ENCODE peak calls at places on chromosome 3, in eight cellular contexts. One of them, this sample, is unnamed.

GRCh38 chr3:161020264-161020663 is 84.9 kb downstream of the B3GALNT1 start:
- DNase-seq in effector memory CD4-positive, alpha-beta T cell: no peak
- DNase-seq in T-helper 1 cell: no peak
- DNase-seq in retina: no peak
- DNase-seq in HTR-8/SVneo: no peak
- DNase-seq in fibroblast of gingiva: no peak
- DNase-seq in naive thymus-derived CD8-positive, alpha-beta T cell: no peak
- DNase-seq in RPMI8226: no peak
- DNase-seq in this sample: no peak

GRCh38 chr3:30443756-30444673 is 162.4 kb upstream of the TGFBR2 start:
- DNase-seq in fibroblast of gingiva: peak
- DNase-seq in effector memory CD4-positive, alpha-beta T cell: no peak
- DNase-seq in RPMI8226: no peak
- DNase-seq in HTR-8/SVneo: peak
- DNase-seq in naive thymus-derived CD8-positive, alpha-beta T cell: no peak
- DNase-seq in retina: no peak
- DNase-seq in T-helper 1 cell: no peak
- DNase-seq in this sample: no peak

GRCh38 chr3:114380233-114380645 is 86.4 kb downstream of the TIGIT start:
- DNase-seq in naive thymus-derived CD8-positive, alpha-beta T cell: no peak
- DNase-seq in HTR-8/SVneo: no peak
- DNase-seq in retina: no peak
- DNase-seq in fibroblast of gingiva: peak
- DNase-seq in T-helper 1 cell: no peak
- DNase-seq in RPMI8226: no peak
- DNase-seq in effector memory CD4-positive, alpha-beta T cell: no peak
- DNase-seq in this sample: no peak

GRCh38 chr3:174397848-174398247 is 461.3 kb upstream of the NAALADL2 start:
- DNase-seq in effector memory CD4-positive, alpha-beta T cell: no peak
- DNase-seq in HTR-8/SVneo: no peak
- DNase-seq in fibroblast of gingiva: peak
- DNase-seq in retina: no peak
- DNase-seq in naive thymus-derived CD8-positive, alpha-beta T cell: no peak
- DNase-seq in T-helper 1 cell: no peak
- DNase-seq in RPMI8226: peak
- DNase-seq in this sample: no peak

GRCh38 chr3:15682766-15683165 is 81.2 kb downstream of the BTD start:
- DNase-seq in HTR-8/SVneo: no peak
- DNase-seq in fibroblast of gingiva: peak
- DNase-seq in RPMI8226: no peak
- DNase-seq in naive thymus-derived CD8-positive, alpha-beta T cell: no peak
- DNase-seq in effector memory CD4-positive, alpha-beta T cell: no peak
- DNase-seq in T-helper 1 cell: no peak
- DNase-seq in retina: no peak
- DNase-seq in this sample: no peak

GRCh38 chr3:193620650-193621049 is 27.6 kb downstream of the OPA1 start:
- DNase-seq in retina: no peak
- DNase-seq in RPMI8226: no peak
- DNase-seq in naive thymus-derived CD8-positive, alpha-beta T cell: no peak
- DNase-seq in fibroblast of gingiva: peak
- DNase-seq in T-helper 1 cell: no peak
- DNase-seq in effector memory CD4-positive, alpha-beta T cell: no peak
- DNase-seq in HTR-8/SVneo: no peak
- DNase-seq in this sample: no peak

GRCh38 chr3:73624363-73625123 is at the start of gene PDZRN3:
- DNase-seq in retina: peak
- DNase-seq in HTR-8/SVneo: no peak
- DNase-seq in fibroblast of gingiva: peak
- DNase-seq in RPMI8226: no peak
- DNase-seq in effector memory CD4-positive, alpha-beta T cell: no peak
- DNase-seq in naive thymus-derived CD8-positive, alpha-beta T cell: no peak
- DNase-seq in T-helper 1 cell: no peak
- DNase-seq in this sample: no peak

GRCh38 chr3:112531358-112531781 is 30.4 kb downstream of the ATG3 start:
- DNase-seq in T-helper 1 cell: no peak
- DNase-seq in fibroblast of gingiva: peak
- DNase-seq in effector memory CD4-positive, alpha-beta T cell: no peak
- DNase-seq in naive thymus-derived CD8-positive, alpha-beta T cell: no peak
- DNase-seq in RPMI8226: peak
- DNase-seq in retina: no peak
- DNase-seq in HTR-8/SVneo: peak
- DNase-seq in this sample: no peak

GRCh38 chr3:4821975-4822374 is 157.3 kb upstream of the BHLHE40 start:
- DNase-seq in RPMI8226: no peak
- DNase-seq in naive thymus-derived CD8-positive, alpha-beta T cell: peak
- DNase-seq in effector memory CD4-positive, alpha-beta T cell: peak
- DNase-seq in fibroblast of gingiva: no peak
- DNase-seq in retina: no peak
- DNase-seq in HTR-8/SVneo: no peak
- DNase-seq in T-helper 1 cell: peak
- DNase-seq in this sample: peak

GRCh38 chr3:189569473-189569872 is 61.7 kb upstream of the TP63 start:
- DNase-seq in retina: no peak
- DNase-seq in effector memory CD4-positive, alpha-beta T cell: no peak
- DNase-seq in T-helper 1 cell: no peak
- DNase-seq in HTR-8/SVneo: no peak
- DNase-seq in fibroblast of gingiva: no peak
- DNase-seq in naive thymus-derived CD8-positive, alpha-beta T cell: no peak
- DNase-seq in RPMI8226: no peak
- DNase-seq in this sample: no peak

GRCh38 chr3:48832691-48833090 is 15.0 kb downstream of the PRKAR2A start:
- DNase-seq in effector memory CD4-positive, alpha-beta T cell: no peak
- DNase-seq in HTR-8/SVneo: no peak
- DNase-seq in fibroblast of gingiva: peak
- DNase-seq in retina: no peak
- DNase-seq in RPMI8226: no peak
- DNase-seq in T-helper 1 cell: no peak
- DNase-seq in naive thymus-derived CD8-positive, alpha-beta T cell: no peak
- DNase-seq in this sample: no peak

GRCh38 chr3:13123765-13124164 is 50.5 kb upstream of the IQSEC1 start:
- DNase-seq in fibroblast of gingiva: no peak
- DNase-seq in HTR-8/SVneo: no peak
- DNase-seq in effector memory CD4-positive, alpha-beta T cell: no peak
- DNase-seq in naive thymus-derived CD8-positive, alpha-beta T cell: no peak
- DNase-seq in T-helper 1 cell: peak
- DNase-seq in RPMI8226: no peak
- DNase-seq in retina: no peak
- DNase-seq in this sample: no peak

GRCh38 chr3:171156455-171157005 is 130.0 kb upstream of the SLC2A2 start:
- DNase-seq in effector memory CD4-positive, alpha-beta T cell: no peak
- DNase-seq in HTR-8/SVneo: no peak
- DNase-seq in retina: no peak
- DNase-seq in RPMI8226: no peak
- DNase-seq in fibroblast of gingiva: no peak
- DNase-seq in naive thymus-derived CD8-positive, alpha-beta T cell: no peak
- DNase-seq in T-helper 1 cell: no peak
- DNase-seq in this sample: no peak

GRCh38 chr3:24019585-24019984 is 74.5 kb downstream of the NR1D2 start:
- DNase-seq in RPMI8226: no peak
- DNase-seq in effector memory CD4-positive, alpha-beta T cell: no peak
- DNase-seq in retina: no peak
- DNase-seq in fibroblast of gingiva: no peak
- DNase-seq in HTR-8/SVneo: no peak
- DNase-seq in T-helper 1 cell: no peak
- DNase-seq in naive thymus-derived CD8-positive, alpha-beta T cell: no peak
- DNase-seq in this sample: no peak

GRCh38 chr3:25493246-25493645 is 65.2 kb downstream of the RARB start:
- DNase-seq in T-helper 1 cell: no peak
- DNase-seq in RPMI8226: no peak
- DNase-seq in HTR-8/SVneo: no peak
- DNase-seq in fibroblast of gingiva: no peak
- DNase-seq in retina: no peak
- DNase-seq in effector memory CD4-positive, alpha-beta T cell: no peak
- DNase-seq in naive thymus-derived CD8-positive, alpha-beta T cell: no peak
- DNase-seq in this sample: no peak

GRCh38 chr3:56864090-56864489 is 62.3 kb upstream of the ARHGEF3 start:
- DNase-seq in T-helper 1 cell: no peak
- DNase-seq in effector memory CD4-positive, alpha-beta T cell: no peak
- DNase-seq in RPMI8226: no peak
- DNase-seq in naive thymus-derived CD8-positive, alpha-beta T cell: no peak
- DNase-seq in fibroblast of gingiva: no peak
- DNase-seq in retina: no peak
- DNase-seq in HTR-8/SVneo: no peak
- DNase-seq in this sample: no peak

GRCh38 chr3:43838877-43839276 is 148.1 kb downstream of the ABHD5 start:
- DNase-seq in HTR-8/SVneo: no peak
- DNase-seq in naive thymus-derived CD8-positive, alpha-beta T cell: no peak
- DNase-seq in fibroblast of gingiva: no peak
- DNase-seq in RPMI8226: peak
- DNase-seq in effector memory CD4-positive, alpha-beta T cell: no peak
- DNase-seq in T-helper 1 cell: no peak
- DNase-seq in retina: no peak
- DNase-seq in this sample: no peak

GRCh38 chr3:122948398-122948797 is 79.2 kb downstream of the SEMA5B start:
- DNase-seq in T-helper 1 cell: no peak
- DNase-seq in naive thymus-derived CD8-positive, alpha-beta T cell: no peak
- DNase-seq in effector memory CD4-positive, alpha-beta T cell: no peak
- DNase-seq in RPMI8226: no peak
- DNase-seq in retina: no peak
- DNase-seq in HTR-8/SVneo: no peak
- DNase-seq in fibroblast of gingiva: no peak
- DNase-seq in this sample: no peak

GRCh38 chr3:87041191-87041590 is 50.2 kb upstream of the VGLL3 start:
- DNase-seq in effector memory CD4-positive, alpha-beta T cell: no peak
- DNase-seq in retina: no peak
- DNase-seq in RPMI8226: no peak
- DNase-seq in HTR-8/SVneo: no peak
- DNase-seq in naive thymus-derived CD8-positive, alpha-beta T cell: no peak
- DNase-seq in fibroblast of gingiva: no peak
- DNase-seq in T-helper 1 cell: no peak
- DNase-seq in this sample: no peak

GRCh38 chr3:14522129-14522691 is 17.9 kb downstream of the GRIP2 start:
- DNase-seq in effector memory CD4-positive, alpha-beta T cell: no peak
- DNase-seq in retina: no peak
- DNase-seq in RPMI8226: no peak
- DNase-seq in fibroblast of gingiva: no peak
- DNase-seq in HTR-8/SVneo: no peak
- DNase-seq in naive thymus-derived CD8-positive, alpha-beta T cell: no peak
- DNase-seq in T-helper 1 cell: no peak
- DNase-seq in this sample: no peak

GRCh38 chr3:43155464-43156121 is 49.7 kb upstream of the POMGNT2 start:
- DNase-seq in retina: peak
- DNase-seq in RPMI8226: peak
- DNase-seq in fibroblast of gingiva: peak
- DNase-seq in effector memory CD4-positive, alpha-beta T cell: no peak
- DNase-seq in naive thymus-derived CD8-positive, alpha-beta T cell: no peak
- DNase-seq in T-helper 1 cell: no peak
- DNase-seq in HTR-8/SVneo: peak
- DNase-seq in this sample: no peak

GRCh38 chr3:175741951-175742350 is 882.8 kb downstream of the NAALADL2 start:
- DNase-seq in effector memory CD4-positive, alpha-beta T cell: no peak
- DNase-seq in RPMI8226: no peak
- DNase-seq in fibroblast of gingiva: no peak
- DNase-seq in HTR-8/SVneo: no peak
- DNase-seq in naive thymus-derived CD8-positive, alpha-beta T cell: no peak
- DNase-seq in retina: no peak
- DNase-seq in T-helper 1 cell: no peak
- DNase-seq in this sample: no peak

GRCh38 chr3:11197471-11197870 is 43.2 kb downstream of the HRH1 start:
- DNase-seq in effector memory CD4-positive, alpha-beta T cell: no peak
- DNase-seq in HTR-8/SVneo: no peak
- DNase-seq in retina: no peak
- DNase-seq in RPMI8226: no peak
- DNase-seq in naive thymus-derived CD8-positive, alpha-beta T cell: no peak
- DNase-seq in T-helper 1 cell: no peak
- DNase-seq in fibroblast of gingiva: no peak
- DNase-seq in this sample: no peak

GRCh38 chr3:23952646-23953045 is 7.6 kb downstream of the NR1D2 start:
- DNase-seq in T-helper 1 cell: no peak
- DNase-seq in retina: no peak
- DNase-seq in effector memory CD4-positive, alpha-beta T cell: no peak
- DNase-seq in HTR-8/SVneo: no peak
- DNase-seq in naive thymus-derived CD8-positive, alpha-beta T cell: no peak
- DNase-seq in RPMI8226: no peak
- DNase-seq in fibroblast of gingiva: no peak
- DNase-seq in this sample: no peak

GRCh38 chr3:141331370-141332318 is 36.7 kb upstream of the ZBTB38 start:
- DNase-seq in effector memory CD4-positive, alpha-beta T cell: no peak
- DNase-seq in T-helper 1 cell: no peak
- DNase-seq in HTR-8/SVneo: peak
- DNase-seq in naive thymus-derived CD8-positive, alpha-beta T cell: no peak
- DNase-seq in fibroblast of gingiva: peak
- DNase-seq in retina: peak
- DNase-seq in RPMI8226: no peak
- DNase-seq in this sample: no peak

GRCh38 chr3:171755015-171755589 is 55.2 kb downstream of the PLD1 start:
- DNase-seq in RPMI8226: no peak
- DNase-seq in retina: no peak
- DNase-seq in fibroblast of gingiva: no peak
- DNase-seq in HTR-8/SVneo: no peak
- DNase-seq in naive thymus-derived CD8-positive, alpha-beta T cell: no peak
- DNase-seq in T-helper 1 cell: no peak
- DNase-seq in effector memory CD4-positive, alpha-beta T cell: no peak
- DNase-seq in this sample: no peak